ENCODE peak calls at places on chromosomes 11 and 22, in four cellular contexts. S is GM12878, J is K562, Y is HepG2. H is an unnamed sample.
A peak's percentile ranks its signal among the peaks of the same experiment; 100 is the strongest.

GRCh38 chr11:58394195-58394594 is 12.5 kb downstream of the OR5B3 start:
- DNase-seq in J (no peak), Y (peak; percentile 62), S (no peak), H (no peak)

GRCh38 chr11:105004021-105004420 is 18.9 kb downstream of the CASP5 start:
- DNase-seq in Y (peak; percentile 51), S (no peak), J (no peak), H (no peak)

GRCh38 chr11:64357904-64358535 is 942 bp upstream of the RPS6KA4 start:
- DNase-seq in J (peak; percentile 85), Y (peak; percentile 20), S (no peak), H (no peak)

GRCh38 chr11:2298795-2299747 is 2.6 kb downstream of the C11orf21 start:
- DNase-seq in S (no peak), Y (peak; percentile 63), J (peak; percentile 61), H (peak; percentile 35)

GRCh38 chr11:67492801-67493547 is 10.1 kb downstream of the AIP start:
- DNase-seq in J (peak; percentile 55), S (no peak), Y (no peak), H (no peak)

GRCh38 chr11:104997288-104997687 is 25.7 kb downstream of the CASP5 start:
- DNase-seq in S (no peak), J (no peak), Y (no peak), H (no peak)

GRCh38 chr11:65487467-65488272 is 11.2 kb upstream of the MALAT1 start:
- DNase-seq in Y (peak; percentile 99), J (peak; percentile 90), S (no peak), H (peak; percentile 94)

GRCh38 chr11:8719260-8720190 is 36.9 kb downstream of the RPL27A start:
- DNase-seq in S (no peak), Y (peak; percentile 48), J (no peak), H (no peak)

GRCh38 chr11:108965602-108966001 is 300.7 kb downstream of the DDX10 start:
- DNase-seq in S (no peak), J (no peak), Y (no peak), H (no peak)

GRCh38 chr11:45332486-45332934 is 46.4 kb upstream of the SYT13 start:
- DNase-seq in S (no peak), Y (peak; percentile 24), J (peak; percentile 74), H (peak; percentile 73)

GRCh38 chr11:116144387-116144958 is 628.3 kb downstream of the BUD13 start:
- DNase-seq in S (no peak), Y (no peak), J (no peak), H (no peak)

GRCh38 chr11:108906826-108907225 is 242.0 kb downstream of the DDX10 start:
- DNase-seq in J (no peak), S (no peak), Y (no peak), H (no peak)

GRCh38 chr22:38176170-38176741 is 5.4 kb downstream of the PLA2G6 start:
- DNase-seq in Y (no peak), S (peak; percentile 65), J (no peak), H (no peak)

GRCh38 chr11:79116600-79116999 is 324.2 kb downstream of the TENM4 start:
- DNase-seq in J (no peak), Y (no peak), S (no peak), H (no peak)

GRCh38 chr11:69283446-69283845 is 10.5 kb upstream of the MYEOV start:
- DNase-seq in S (no peak), J (no peak), Y (no peak), H (no peak)

GRCh38 chr11:76614471-76615183 is 55.9 kb downstream of the LRRC32 start:
- DNase-seq in J (no peak), Y (no peak), S (no peak), H (no peak)

GRCh38 chr22:29345932-29346331 is 30.4 kb upstream of the RASL10A start:
- DNase-seq in J (no peak), S (no peak), Y (no peak), H (no peak)
- TF ChIP-seq SP1 in J (no peak), S (no peak), Y (no peak), H (no peak)

DNA sequence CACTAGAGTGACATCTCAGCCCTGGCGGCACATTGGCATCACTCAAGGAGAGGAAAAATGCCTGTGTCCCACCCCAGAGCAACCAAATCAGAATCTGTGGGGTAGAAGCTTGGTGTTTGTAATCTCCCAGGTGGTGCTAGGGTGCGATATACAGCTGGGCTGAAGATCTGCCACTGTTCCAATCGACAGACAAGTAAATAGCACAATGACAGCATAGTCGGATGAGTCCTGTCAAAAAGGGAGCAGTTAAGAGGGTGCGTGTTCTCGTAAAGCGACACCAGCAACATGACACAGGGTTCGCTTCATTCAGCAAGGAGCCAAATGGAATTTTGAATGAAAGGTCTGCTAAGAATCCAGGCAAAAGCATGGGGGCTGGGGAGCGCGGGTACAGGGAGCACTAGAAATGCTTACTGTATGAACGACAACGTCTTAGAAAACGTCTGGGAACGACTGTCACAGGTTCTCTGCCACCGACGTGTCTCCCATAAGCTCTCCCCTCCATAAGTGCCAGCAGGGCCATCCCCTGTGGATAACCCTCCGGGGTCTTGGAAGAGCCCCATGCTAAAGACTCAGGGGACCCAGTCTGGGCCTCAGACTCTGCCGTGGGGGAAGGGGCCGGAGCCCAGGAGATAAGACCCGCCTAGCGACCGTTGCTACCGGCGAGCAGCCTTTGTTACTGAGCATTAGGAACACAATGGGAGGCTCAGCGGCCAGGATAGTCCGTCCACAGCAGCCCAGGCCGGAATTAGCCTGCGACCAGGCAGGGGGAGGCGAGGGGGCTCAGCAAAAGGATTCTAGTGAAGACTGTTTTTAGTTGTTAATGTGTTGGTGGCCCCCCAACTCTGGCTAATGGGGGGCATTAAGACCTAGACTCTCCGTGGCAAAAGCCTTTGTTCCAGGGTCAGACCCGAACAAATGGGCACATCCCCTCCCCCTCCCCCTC is 20.8 kb downstream of the ADA2 start:
- DNase-seq in J (peak; percentile 47), S (no peak), Y (no peak), H (no peak)
- TF ChIP-seq TARDBP in J (no peak), S (no peak), Y (no peak), H (no peak)

GRCh38 chr22:43667658-43668057 is 144.4 kb downstream of the EFCAB6 start:
- DNase-seq in J (no peak), S (no peak), Y (no peak), H (no peak)

GRCh38 chr22:43666511-43666910 is 145.6 kb downstream of the EFCAB6 start:
- DNase-seq in Y (no peak), J (no peak), S (no peak), H (no peak)

GRCh38 chr22:43670545-43670944 is 141.6 kb downstream of the EFCAB6 start:
- DNase-seq in J (no peak), Y (no peak), S (no peak), H (no peak)

GRCh38 chr22:43669190-43669589 is 142.9 kb downstream of the EFCAB6 start:
- DNase-seq in S (no peak), Y (no peak), J (no peak), H (no peak)
- TF ChIP-seq BHLHE40 in S (no peak), Y (no peak), J (no peak), H (no peak)

DNA sequence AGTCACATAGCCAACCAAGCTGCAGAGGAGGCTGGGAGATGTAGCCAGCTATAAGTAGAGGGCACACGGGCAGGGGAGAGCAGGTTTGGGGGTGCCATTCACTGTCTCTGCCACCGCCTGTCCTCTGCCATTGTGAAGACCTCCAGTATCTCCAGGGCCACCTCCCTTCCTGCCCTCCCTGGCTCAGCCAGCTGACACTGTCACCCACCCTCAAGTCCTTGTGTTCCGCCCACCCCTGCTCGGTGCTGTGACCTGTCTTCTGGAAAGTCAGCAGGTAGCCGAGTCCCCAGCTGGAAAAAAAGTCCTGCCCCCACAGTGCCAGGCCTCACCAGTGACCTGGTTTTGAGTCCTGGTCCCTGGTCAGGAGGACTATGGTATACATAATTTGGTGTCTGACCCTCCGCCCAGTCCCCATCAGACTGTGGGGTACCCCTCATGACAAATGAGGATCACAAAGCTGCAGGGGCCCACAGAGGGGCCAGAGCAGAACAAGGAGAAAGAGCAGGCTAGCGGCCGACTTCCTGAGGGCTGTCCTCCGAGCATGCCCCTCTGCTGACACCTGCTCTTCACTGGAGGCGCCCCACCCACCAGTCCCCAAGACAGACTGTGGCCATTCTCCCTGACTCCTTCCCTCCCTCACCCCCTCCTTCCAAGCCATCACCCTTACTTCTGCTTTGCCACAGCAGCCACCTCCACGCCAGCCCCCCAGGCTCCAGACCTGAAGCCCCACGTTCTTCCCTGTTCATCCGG is 7.1 kb upstream of the IL2RB start:
- DNase-seq in Y (no peak), J (no peak), S (no peak), H (no peak)
- TF ChIP-seq SP1 in Y (no peak), J (no peak), S (no peak), H (no peak)

GRCh38 chr11:123434262-123434661 is 4.2 kb downstream of the GRAMD1B start:
- DNase-seq in S (no peak), Y (no peak), J (peak; percentile 22), H (peak; percentile 45)
- TF ChIP-seq TARDBP in S (no peak), Y (no peak), J (no peak), H (no peak)

GRCh38 chr11:42407379-42407778 is 904.4 kb upstream of the API5 start:
- DNase-seq in J (no peak), Y (no peak), S (no peak), H (no peak)

GRCh38 chr11:42410251-42410956 is 901.4 kb upstream of the API5 start:
- DNase-seq in Y (no peak), J (no peak), S (no peak), H (no peak)
- TF ChIP-seq BHLHE40 in Y (no peak), J (no peak), S (no peak), H (no peak)

GRCh38 chr11:22194907-22195306 is 2.0 kb downstream of the ANO5 start:
- DNase-seq in Y (no peak), J (no peak), S (no peak), H (no peak)

GRCh38 chr11:22193348-22194051 is 615 bp downstream of the ANO5 start:
- DNase-seq in Y (no peak), S (no peak), J (peak; percentile 7), H (peak; percentile 37)

GRCh38 chr11:22190827-22191463 is 1.9 kb upstream of the ANO5 start:
- DNase-seq in Y (no peak), S (peak; percentile 19), J (no peak), H (no peak)

GRCh38 chr11:22192289-22192641 is 620 bp upstream of the ANO5 start:
- DNase-seq in J (peak; percentile 19), S (no peak), Y (peak; percentile 12), H (peak; percentile 44)

DNA sequence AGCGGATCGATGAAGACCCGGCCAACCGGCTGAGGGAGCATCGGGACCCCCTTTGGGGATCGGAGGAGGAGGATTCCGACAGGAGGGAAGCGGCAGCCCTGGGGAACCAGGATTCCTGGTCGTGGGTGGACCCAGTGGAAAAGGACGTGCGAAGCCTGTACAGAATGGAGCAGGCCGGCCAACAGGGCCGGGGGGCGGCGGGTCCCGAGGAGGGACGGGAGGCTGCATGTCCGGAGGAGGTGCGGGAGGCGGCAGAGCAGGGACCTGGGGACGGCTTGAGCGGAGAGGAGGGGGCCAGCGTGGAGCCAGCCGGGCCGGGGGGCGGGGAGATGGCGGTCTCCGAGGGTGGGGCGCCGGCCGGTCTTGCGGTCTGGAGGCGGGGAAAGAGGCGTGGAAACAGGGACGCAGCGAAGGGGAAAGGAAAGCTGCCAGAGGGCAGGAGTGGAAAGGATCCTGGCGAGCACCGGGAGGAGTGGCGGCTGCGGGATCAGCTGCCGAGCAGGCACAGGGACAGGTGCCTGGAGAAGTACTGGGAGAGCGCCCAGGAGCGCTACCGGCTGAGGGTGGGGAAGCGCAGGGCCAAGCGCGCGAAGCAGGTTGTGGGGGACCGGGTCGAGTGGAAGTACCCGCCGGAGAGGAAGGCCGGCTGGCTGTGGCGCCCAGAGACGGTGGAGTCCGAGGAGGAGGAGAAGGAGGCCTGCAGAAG is at the start of gene ANO5:
- DNase-seq in Y (no peak), S (no peak), J (peak; percentile 42), H (peak; percentile 71)
- TF ChIP-seq SP1 in Y (no peak), S (no peak), J (no peak), H (no peak)